ENCODE peak calls at places on chromosomes 2 and 18, in four cellular contexts. V is brain microvascular endothelial cell, P is iPS DF 6.9, F is astrocyte of the spinal cord. U is an unnamed sample.

GRCh38 chr2:127431408-127432023 is 13.3 kb downstream of the PROC start:
- DNase-seq in F (no peak), V (no peak), P (no peak), U (no peak)

GRCh38 chr2:216546646-216547403 is 48.2 kb downstream of the RPL37A start:
- DNase-seq in F (peak), V (peak), P (no peak), U (no peak)

GRCh38 chr2:18830962-18831361 is 241.6 kb upstream of the NT5C1B start:
- DNase-seq in V (no peak), P (no peak), F (no peak), U (no peak)

GRCh38 chr2:139790807-139791206 is 1010.6 kb upstream of the NXPH2 start:
- DNase-seq in V (no peak), F (peak), P (no peak), U (no peak)

GRCh38 chr2:73333564-73333963 is 40.2 kb upstream of the EGR4 start:
- DNase-seq in P (no peak), V (no peak), F (no peak), U (no peak)

GRCh38 chr2:62475172-62476011 is 30.6 kb downstream of the TMEM17 start:
- DNase-seq in P (no peak), V (no peak), F (peak), U (no peak)

GRCh38 chr2:25369439-25369838 is 27.7 kb upstream of the DNMT3A start:
- DNase-seq in F (no peak), V (no peak), P (no peak), U (no peak)

GRCh38 chr2:85419009-85419711 is 646 bp downstream of the SH2D6 start:
- DNase-seq in P (no peak), F (no peak), V (no peak), U (no peak)

GRCh38 chr2:48454504-48454903 is 75.5 kb upstream of the STON1 start:
- DNase-seq in P (no peak), F (no peak), V (no peak), U (no peak)

GRCh38 chr2:35255826-35256225 is 1099.8 kb upstream of the CRIM1 start:
- DNase-seq in P (no peak), F (no peak), V (no peak), U (no peak)

GRCh38 chr18:77082316-77082715 is 50.3 kb downstream of the MBP start:
- DNase-seq in F (no peak), V (no peak), P (no peak), U (no peak)

GRCh38 chr18:48787523-48788151 is 163.1 kb downstream of the SMAD7 start:
- DNase-seq in F (peak), V (peak), P (no peak), U (no peak)

GRCh38 chr18:35861367-35862114 is 110.9 kb upstream of the RMP24 start:
- DNase-seq in P (no peak), F (peak), V (peak), U (no peak)

GRCh38 chr2:86750240-86750839 is 30.2 kb downstream of the RMND5A start:
- DNase-seq in P (no peak), V (no peak), F (peak), U (no peak)

GRCh38 chr2:143949121-143949848 is 570.6 kb downstream of the ZEB2 start:
- DNase-seq in V (no peak), P (no peak), F (no peak), U (no peak)

GRCh38 chr2:10584843-10585475 is 104.8 kb downstream of the NOL10 start:
- DNase-seq in F (peak), P (no peak), V (peak), U (no peak)

GRCh38 chr2:213086566-213086965 is 64.8 kb downstream of the IKZF2 start:
- DNase-seq in P (peak), F (no peak), V (no peak), U (peak)

GRCh38 chr18:50518787-50519520 is 40.9 kb upstream of the MAPK4 start:
- DNase-seq in F (no peak), P (no peak), V (no peak), U (no peak)

GRCh38 chr2:233820766-233821105 is 33.6 kb downstream of the HJURP start:
- DNase-seq in F (no peak), P (no peak), V (no peak), U (no peak)

GRCh38 chr2:15348028-15348427 is 213.1 kb downstream of the NBAS start:
- DNase-seq in V (no peak), P (no peak), F (no peak), U (no peak)

GRCh38 chr18:51135361-51135760 is 62.1 kb downstream of the MEX3C start:
- DNase-seq in F (peak), P (no peak), V (peak), U (no peak)

GRCh38 chr18:53971331-53971730 is 253.1 kb downstream of the MBD2 start:
- DNase-seq in F (peak), V (peak), P (no peak), U (no peak)

GRCh38 chr2:140718999-140719398 is 1411.8 kb downstream of the LRP1B start:
- DNase-seq in V (no peak), P (no peak), F (no peak), U (no peak)

GRCh38 chr18:37956902-37957301 is 391.3 kb upstream of the CELF4 start:
- DNase-seq in P (no peak), F (no peak), V (no peak), U (no peak)

GRCh38 chr2:140506606-140507005 is 1624.2 kb downstream of the LRP1B start:
- DNase-seq in P (no peak), V (peak), F (peak), U (no peak)

GRCh38 chr2:38935568-38936172 is 46.0 kb downstream of the ARHGEF33 start:
- DNase-seq in F (peak), V (peak), P (no peak), U (no peak)

GRCh38 chr2:233037078-233037477 is 4.6 kb downstream of the NEU2 start:
- DNase-seq in F (no peak), P (no peak), V (no peak), U (no peak)

GRCh38 chr2:230898661-230899091 is 26.4 kb downstream of the GPR55 start:
- DNase-seq in F (no peak), V (no peak), P (no peak), U (no peak)

GRCh38 chr2:128543646-128544045 is 225.0 kb upstream of the HS6ST1 start:
- DNase-seq in P (no peak), V (no peak), F (no peak), U (peak)

GRCh38 chr2:159518321-159519005 is 97.9 kb downstream of the BAZ2B start:
- DNase-seq in P (no peak), V (no peak), F (no peak), U (no peak)

GRCh38 chr2:120442541-120442922 is 96.6 kb downstream of the INHBB start:
- DNase-seq in F (no peak), P (no peak), V (no peak), U (no peak)

GRCh38 chr2:232389327-232389726 is 10.8 kb downstream of the ALPP start:
- DNase-seq in P (no peak), V (peak), F (peak), U (no peak)

GRCh38 chr2:241035818-241036396 is 37.5 kb downstream of the SNED1 start:
- DNase-seq in V (no peak), F (no peak), P (no peak), U (no peak)

GRCh38 chr2:6525371-6525770 is 340.3 kb downstream of the CMPK2 start:
- DNase-seq in V (no peak), F (no peak), P (no peak), U (no peak)

GRCh38 chr18:35024965-35025364 is 16.2 kb upstream of the MAPRE2 start:
- DNase-seq in F (peak), V (peak), P (no peak), U (no peak)

GRCh38 chr2:177694348-177694747 is 301.8 kb downstream of the AGPS start:
- DNase-seq in V (no peak), P (no peak), F (no peak), U (no peak)

GRCh38 chr2:205053827-205054410 is 508.6 kb downstream of the PARD3B start:
- DNase-seq in F (no peak), P (no peak), V (peak), U (no peak)

GRCh38 chr2:224689539-224689938 is 26.6 kb downstream of the CCDC195 start:
- DNase-seq in V (no peak), F (no peak), P (no peak), U (no peak)

GRCh38 chr2:139694327-139694726 is 914.1 kb upstream of the NXPH2 start:
- DNase-seq in V (no peak), F (no peak), P (peak), U (peak)

U was measured in iPS DF 19.7.